ENCODE peak calls at places on chromosomes 2 and 18, in six cellular contexts. One of them, this sample, is unnamed.

GRCh38 chr2:163732718-163733117 is 3.1 kb downstream of the FIGN start:
- DNase-seq in MM.1S: peak; percentile 38
- DNase-seq in endodermal cell: no peak
- DNase-seq in hepatocyte: no peak
- DNase-seq in GM12865: no peak
- DNase-seq in astrocyte of the cerebellum: no peak
- DNase-seq in this sample: no peak

GRCh38 chr2:192357216-192357615 is 162.5 kb upstream of the TMEFF2 start:
- DNase-seq in MM.1S: no peak
- DNase-seq in endodermal cell: no peak
- DNase-seq in hepatocyte: no peak
- DNase-seq in GM12865: no peak
- DNase-seq in astrocyte of the cerebellum: no peak
- DNase-seq in this sample: no peak

GRCh38 chr2:46171996-46172546 is 125.1 kb upstream of the EPAS1 start:
- DNase-seq in MM.1S: no peak
- DNase-seq in endodermal cell: no peak
- DNase-seq in hepatocyte: no peak
- DNase-seq in GM12865: no peak
- DNase-seq in astrocyte of the cerebellum: no peak
- DNase-seq in this sample: no peak

GRCh38 chr2:47888581-47889280 is 17.6 kb downstream of the FBXO11 start:
- DNase-seq in MM.1S: no peak
- DNase-seq in endodermal cell: no peak
- DNase-seq in hepatocyte: no peak
- DNase-seq in GM12865: no peak
- DNase-seq in astrocyte of the cerebellum: no peak
- DNase-seq in this sample: no peak

GRCh38 chr18:10927980-10928605 is 221.3 kb downstream of the PIEZO2 start:
- DNase-seq in MM.1S: no peak
- DNase-seq in endodermal cell: no peak
- DNase-seq in hepatocyte: no peak
- DNase-seq in GM12865: peak; percentile 81
- DNase-seq in astrocyte of the cerebellum: no peak
- DNase-seq in this sample: peak; percentile 56

GRCh38 chr2:152542344-152542994 is 174.8 kb downstream of the PRPF40A start:
- DNase-seq in MM.1S: no peak
- DNase-seq in endodermal cell: no peak
- DNase-seq in hepatocyte: no peak
- DNase-seq in GM12865: peak; percentile 12
- DNase-seq in astrocyte of the cerebellum: no peak
- DNase-seq in this sample: peak; percentile 11

GRCh38 chr2:160803881-160804280 is 310.3 kb upstream of the RBMS1 start:
- DNase-seq in MM.1S: no peak
- DNase-seq in endodermal cell: no peak
- DNase-seq in hepatocyte: no peak
- DNase-seq in GM12865: no peak
- DNase-seq in astrocyte of the cerebellum: no peak
- DNase-seq in this sample: no peak

GRCh38 chr2:136384541-136385303 is 266.8 kb upstream of the CXCR4 start:
- DNase-seq in MM.1S: peak; percentile 77
- DNase-seq in endodermal cell: peak; percentile 75
- DNase-seq in hepatocyte: peak; percentile 65
- DNase-seq in GM12865: peak; percentile 73
- DNase-seq in astrocyte of the cerebellum: no peak
- DNase-seq in this sample: no peak

GRCh38 chr18:46413684-46414083 is 243.3 kb downstream of the LOXHD1 start:
- DNase-seq in MM.1S: no peak
- DNase-seq in endodermal cell: no peak
- DNase-seq in hepatocyte: no peak
- DNase-seq in GM12865: no peak
- DNase-seq in astrocyte of the cerebellum: no peak
- DNase-seq in this sample: no peak

GRCh38 chr2:23375448-23375847 is 9.5 kb upstream of the KLHL29 start:
- DNase-seq in MM.1S: no peak
- DNase-seq in endodermal cell: peak; percentile 69
- DNase-seq in hepatocyte: no peak
- DNase-seq in GM12865: peak; percentile 59
- DNase-seq in astrocyte of the cerebellum: no peak
- DNase-seq in this sample: no peak

GRCh38 chr2:209960676-209961630 is 41.5 kb upstream of the RPE start:
- DNase-seq in MM.1S: peak; percentile 72
- DNase-seq in endodermal cell: peak; percentile 80
- DNase-seq in hepatocyte: peak; percentile 83
- DNase-seq in GM12865: peak; percentile 62
- DNase-seq in astrocyte of the cerebellum: peak; percentile 86
- DNase-seq in this sample: no peak

GRCh38 chr2:99890616-99891259 is 251.7 kb downstream of the AFF3 start:
- DNase-seq in MM.1S: no peak
- DNase-seq in endodermal cell: no peak
- DNase-seq in hepatocyte: no peak
- DNase-seq in GM12865: no peak
- DNase-seq in astrocyte of the cerebellum: no peak
- DNase-seq in this sample: no peak

GRCh38 chr2:234808907-234809306 is 142.9 kb upstream of the SH3BP4 start:
- DNase-seq in MM.1S: no peak
- DNase-seq in endodermal cell: no peak
- DNase-seq in hepatocyte: no peak
- DNase-seq in GM12865: no peak
- DNase-seq in astrocyte of the cerebellum: no peak
- DNase-seq in this sample: no peak

GRCh38 chr2:42169869-42170465 is 814 bp downstream of the EML4 start:
- DNase-seq in MM.1S: peak; percentile 34
- DNase-seq in endodermal cell: no peak
- DNase-seq in hepatocyte: no peak
- DNase-seq in GM12865: peak; percentile 57
- DNase-seq in astrocyte of the cerebellum: no peak
- DNase-seq in this sample: no peak

GRCh38 chr2:42167458-42167857 is 1.7 kb upstream of the EML4 start:
- DNase-seq in MM.1S: no peak
- DNase-seq in endodermal cell: no peak
- DNase-seq in hepatocyte: no peak
- DNase-seq in GM12865: no peak
- DNase-seq in astrocyte of the cerebellum: no peak
- DNase-seq in this sample: no peak

GRCh38 chr2:42169100-42169868 is at the start of gene EML4:
- DNase-seq in MM.1S: peak; percentile 92
- DNase-seq in endodermal cell: peak; percentile 98
- DNase-seq in hepatocyte: peak; percentile 98
- DNase-seq in GM12865: peak; percentile 96
- DNase-seq in astrocyte of the cerebellum: peak; percentile 71
- DNase-seq in this sample: peak; percentile 89

GRCh38 chr2:42170619-42171395 is 1.7 kb downstream of the EML4 start:
- DNase-seq in MM.1S: peak; percentile 14
- DNase-seq in endodermal cell: no peak
- DNase-seq in hepatocyte: no peak
- DNase-seq in GM12865: no peak
- DNase-seq in astrocyte of the cerebellum: no peak
- DNase-seq in this sample: no peak

GRCh38 chr2:42168459-42169099 is 574 bp upstream of the EML4 start:
- DNase-seq in MM.1S: no peak
- DNase-seq in endodermal cell: no peak
- DNase-seq in hepatocyte: no peak
- DNase-seq in GM12865: no peak
- DNase-seq in astrocyte of the cerebellum: no peak
- DNase-seq in this sample: no peak
- H3K4me3 ChIP-seq in MM.1S: peak overlapping the region; percentile 6
- H3K4me3 ChIP-seq in endodermal cell: peak overlapping the region; percentile 42
- H3K4me3 ChIP-seq in hepatocyte: no peak overlapping the region
- H3K4me3 ChIP-seq in GM12865: peak overlapping the region; percentile 13
- H3K4me3 ChIP-seq in astrocyte of the cerebellum: peak overlapping the region; percentile 9
- H3K4me3 ChIP-seq in this sample: peak overlapping the region; percentile 4

DNA sequence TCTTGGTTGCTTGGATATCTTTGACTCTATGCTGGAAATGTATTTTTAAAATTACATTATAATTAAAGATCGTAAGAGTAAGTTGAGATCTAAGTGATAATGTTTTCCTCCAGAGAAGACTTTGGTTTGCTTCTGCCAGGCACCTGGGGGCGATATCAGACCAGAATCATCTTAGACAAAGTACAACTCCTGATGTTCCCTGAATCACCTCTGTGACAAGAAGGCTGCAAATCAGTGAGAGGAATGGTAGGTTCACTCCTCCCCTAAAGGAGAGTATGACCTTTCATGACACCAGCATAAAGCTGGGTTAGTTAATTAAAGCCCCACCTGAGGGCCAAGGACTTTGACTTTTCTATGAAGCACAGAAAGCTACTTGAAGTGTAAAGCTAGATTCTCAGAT is 114.4 kb upstream of the DTNA start:
- DNase-seq in MM.1S: no peak
- DNase-seq in endodermal cell: peak; percentile 76
- DNase-seq in hepatocyte: peak; percentile 38
- DNase-seq in GM12865: peak; percentile 8
- DNase-seq in astrocyte of the cerebellum: peak; percentile 12
- DNase-seq in this sample: no peak
- TF ChIP-seq CTCF in MM.1S: no peak
- TF ChIP-seq CTCF in endodermal cell: peak; percentile 72
- TF ChIP-seq CTCF in hepatocyte: peak; percentile 41
- TF ChIP-seq CTCF in GM12865: no peak
- TF ChIP-seq CTCF in astrocyte of the cerebellum: peak; percentile 59
- TF ChIP-seq CTCF in this sample: peak; percentile 12

DNA sequence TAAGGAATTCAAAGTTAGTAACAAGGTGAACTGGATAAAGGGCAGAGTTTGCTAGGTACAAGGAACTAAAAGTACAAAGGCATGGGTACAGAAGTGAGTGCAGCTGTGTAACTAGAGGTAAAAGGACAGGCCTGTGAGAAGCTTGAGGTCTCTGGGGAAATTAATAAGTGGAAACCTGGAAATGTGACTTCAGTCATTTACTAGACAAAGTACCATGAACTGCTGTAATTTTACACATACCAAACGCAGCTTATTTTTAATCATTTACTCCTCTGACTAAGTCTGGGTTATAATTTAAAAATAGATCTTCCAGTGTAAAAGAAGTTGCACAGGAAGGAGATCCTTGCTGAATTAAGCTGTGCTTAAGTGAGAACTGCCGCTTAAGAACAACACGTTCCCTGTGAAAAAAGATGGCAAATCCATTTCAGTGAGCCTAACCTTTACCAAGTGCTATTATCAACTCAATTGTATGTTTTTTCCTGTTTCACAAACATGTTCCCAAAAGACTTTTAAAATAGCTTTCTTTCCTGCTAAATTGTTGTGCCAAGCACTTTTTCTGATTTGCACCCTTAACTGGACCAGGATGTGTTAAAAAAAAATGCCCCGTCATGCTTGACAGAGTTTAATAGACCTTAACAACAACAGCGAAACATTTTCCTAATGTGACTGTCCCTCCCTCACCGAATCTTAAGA is 44.3 kb downstream of the CALCRL start:
- DNase-seq in MM.1S: no peak
- DNase-seq in endodermal cell: no peak
- DNase-seq in hepatocyte: no peak
- DNase-seq in GM12865: no peak
- DNase-seq in astrocyte of the cerebellum: no peak
- DNase-seq in this sample: no peak
- H3K4me3 ChIP-seq in MM.1S: no peak overlapping the region
- H3K4me3 ChIP-seq in endodermal cell: no peak overlapping the region
- H3K4me3 ChIP-seq in hepatocyte: no peak overlapping the region
- H3K4me3 ChIP-seq in GM12865: no peak overlapping the region
- H3K4me3 ChIP-seq in astrocyte of the cerebellum: no peak overlapping the region
- H3K4me3 ChIP-seq in this sample: no peak overlapping the region

GRCh38 chr18:37282386-37283037 is 283.1 kb downstream of the CELF4 start:
- DNase-seq in MM.1S: no peak
- DNase-seq in endodermal cell: peak; percentile 74
- DNase-seq in hepatocyte: no peak
- DNase-seq in GM12865: peak; percentile 4
- DNase-seq in astrocyte of the cerebellum: no peak
- DNase-seq in this sample: no peak
- TF ChIP-seq CTCF in MM.1S: peak; percentile 27
- TF ChIP-seq CTCF in endodermal cell: peak; percentile 85
- TF ChIP-seq CTCF in hepatocyte: peak; percentile 42
- TF ChIP-seq CTCF in GM12865: peak; percentile 34
- TF ChIP-seq CTCF in astrocyte of the cerebellum: peak; percentile 54
- TF ChIP-seq CTCF in this sample: peak; percentile 49

GRCh38 chr2:146852661-146853060 is 992.2 kb upstream of the ACVR2A start:
- DNase-seq in MM.1S: no peak
- DNase-seq in endodermal cell: no peak
- DNase-seq in hepatocyte: no peak
- DNase-seq in GM12865: no peak
- DNase-seq in astrocyte of the cerebellum: no peak
- DNase-seq in this sample: no peak
- H3K4me3 ChIP-seq in MM.1S: no peak overlapping the region
- H3K4me3 ChIP-seq in endodermal cell: no peak overlapping the region
- H3K4me3 ChIP-seq in hepatocyte: no peak overlapping the region
- H3K4me3 ChIP-seq in GM12865: no peak overlapping the region
- H3K4me3 ChIP-seq in astrocyte of the cerebellum: no peak overlapping the region
- H3K4me3 ChIP-seq in this sample: no peak overlapping the region

GRCh38 chr18:23912356-23912755 is 102.2 kb upstream of the TTC39C start:
- DNase-seq in MM.1S: no peak
- DNase-seq in endodermal cell: no peak
- DNase-seq in hepatocyte: no peak
- DNase-seq in GM12865: no peak
- DNase-seq in astrocyte of the cerebellum: no peak
- DNase-seq in this sample: no peak

GRCh38 chr18:23910032-23910431 is 104.5 kb upstream of the TTC39C start:
- DNase-seq in MM.1S: no peak
- DNase-seq in endodermal cell: no peak
- DNase-seq in hepatocyte: no peak
- DNase-seq in GM12865: no peak
- DNase-seq in astrocyte of the cerebellum: no peak
- DNase-seq in this sample: no peak

GRCh38 chr18:23903971-23904370 is 110.6 kb upstream of the TTC39C start:
- DNase-seq in MM.1S: no peak
- DNase-seq in endodermal cell: no peak
- DNase-seq in hepatocyte: no peak
- DNase-seq in GM12865: no peak
- DNase-seq in astrocyte of the cerebellum: no peak
- DNase-seq in this sample: no peak

GRCh38 chr18:23906658-23907057 is 107.9 kb upstream of the TTC39C start:
- DNase-seq in MM.1S: no peak
- DNase-seq in endodermal cell: no peak
- DNase-seq in hepatocyte: no peak
- DNase-seq in GM12865: no peak
- DNase-seq in astrocyte of the cerebellum: no peak
- DNase-seq in this sample: no peak

GRCh38 chr18:23908827-23909226 is 105.7 kb upstream of the TTC39C start:
- DNase-seq in MM.1S: peak; percentile 12
- DNase-seq in endodermal cell: no peak
- DNase-seq in hepatocyte: no peak
- DNase-seq in GM12865: peak; percentile 28
- DNase-seq in astrocyte of the cerebellum: no peak
- DNase-seq in this sample: no peak
- TF ChIP-seq CTCF in MM.1S: no peak
- TF ChIP-seq CTCF in endodermal cell: no peak
- TF ChIP-seq CTCF in hepatocyte: no peak
- TF ChIP-seq CTCF in GM12865: no peak
- TF ChIP-seq CTCF in astrocyte of the cerebellum: no peak
- TF ChIP-seq CTCF in this sample: no peak

This sample was measured in GM06990.